ENCODE peak calls at places on chromosomes 11 and 22, in seven cellular contexts. S is nephron progenitor cell, H is RWPE2, D is activated B cell treated with CpG ODN at 0.5 μM for 24 hours, E is fibroblast of the aortic adventitia, O is NCI-H526, F is choroid plexus epithelial cell. A is an unnamed sample.

GRCh38 chr11:72584293-72584921 is 89.8 kb downstream of the PDE2A start:
- DNase-seq in S (peak), O (no peak), E (peak), F (no peak), D (peak), H (peak), A (peak)

GRCh38 chr11:11086979-11087378 is 229.1 kb upstream of the ZBED5 start:
- DNase-seq in D (no peak), S (no peak), F (no peak), H (no peak), E (no peak), O (no peak), A (no peak)

GRCh38 chr22:17576475-17576874 is 13.2 kb downstream of the SLC25A18 start:
- DNase-seq in H (peak), D (no peak), O (no peak), F (peak), E (peak), S (no peak), A (no peak)

GRCh38 chr22:49935561-49935960 is 17.1 kb downstream of the CRELD2 start:
- DNase-seq in O (no peak), E (peak), H (no peak), F (no peak), D (no peak), S (no peak), A (no peak)

GRCh38 chr11:95142431-95142830 is 52.8 kb downstream of the ENDOD1 start:
- DNase-seq in E (peak), O (no peak), S (no peak), F (no peak), D (no peak), H (no peak), A (no peak)

GRCh38 chr11:67290801-67291200 is 1.7 kb downstream of the ANKRD13D start:
- DNase-seq in D (no peak), F (no peak), O (no peak), E (peak), H (no peak), S (no peak), A (no peak)

GRCh38 chr11:132941761-132942160 is 590.5 kb downstream of the OPCML start:
- DNase-seq in S (no peak), E (no peak), F (no peak), D (no peak), H (no peak), O (no peak), A (no peak)

GRCh38 chr11:131025020-131025419 is 108.7 kb upstream of the SNX19 start:
- DNase-seq in F (peak), H (no peak), O (peak), E (peak), D (no peak), S (peak), A (no peak)

A was measured in ecto neural progenitor cell.